ENCODE peak calls at places on chromosome 19, in five cellular contexts. One of them, this sample, is unnamed.

GRCh38 chr19:10243606-10244005 is 8.4 kb upstream of the MRPL4 start:
- DNase-seq in AG10803: no peak
- DNase-seq in ELR: no peak
- DNase-seq in NCI-H748 treated with DMSO at 0.1 percent for 48 hours: no peak
- DNase-seq in B cell: no peak
- DNase-seq in this sample: no peak

GRCh38 chr19:49361438-49362047 is 673 bp downstream of the TEAD2 start:
- DNase-seq in AG10803: peak; percentile 81
- DNase-seq in ELR: peak; percentile 63
- DNase-seq in NCI-H748 treated with DMSO at 0.1 percent for 48 hours: no peak
- DNase-seq in B cell: peak; percentile 74
- DNase-seq in this sample: no peak

GRCh38 chr19:47512948-47513319 is 1.9 kb downstream of the NAPA start:
- DNase-seq in AG10803: no peak
- DNase-seq in ELR: no peak
- DNase-seq in NCI-H748 treated with DMSO at 0.1 percent for 48 hours: no peak
- DNase-seq in B cell: no peak
- DNase-seq in this sample: no peak

GRCh38 chr19:15244106-15244803 is 12.0 kb upstream of the EPHX3 start:
- DNase-seq in AG10803: no peak
- DNase-seq in ELR: no peak
- DNase-seq in NCI-H748 treated with DMSO at 0.1 percent for 48 hours: no peak
- DNase-seq in B cell: peak; percentile 44
- DNase-seq in this sample: no peak

GRCh38 chr19:290539-291521 is at the start of gene PLPP2:
- DNase-seq in AG10803: no peak
- DNase-seq in ELR: peak; percentile 66
- DNase-seq in NCI-H748 treated with DMSO at 0.1 percent for 48 hours: peak; percentile 59
- DNase-seq in B cell: peak; percentile 63
- DNase-seq in this sample: no peak

GRCh38 chr19:47541507-47541906 is 26.6 kb upstream of the NAPA start:
- DNase-seq in AG10803: no peak
- DNase-seq in ELR: no peak
- DNase-seq in NCI-H748 treated with DMSO at 0.1 percent for 48 hours: no peak
- DNase-seq in B cell: no peak
- DNase-seq in this sample: no peak

GRCh38 chr19:41325947-41326706 is 16.2 kb downstream of the CCDC97 start:
- DNase-seq in AG10803: peak; percentile 85
- DNase-seq in ELR: peak; percentile 61
- DNase-seq in NCI-H748 treated with DMSO at 0.1 percent for 48 hours: no peak
- DNase-seq in B cell: peak; percentile 79
- DNase-seq in this sample: no peak

GRCh38 chr19:11479470-11480080 is 1.3 kb downstream of the ELAVL3 start:
- DNase-seq in AG10803: no peak
- DNase-seq in ELR: peak; percentile 33
- DNase-seq in NCI-H748 treated with DMSO at 0.1 percent for 48 hours: peak; percentile 52
- DNase-seq in B cell: peak; percentile 73
- DNase-seq in this sample: peak; percentile 90

GRCh38 chr19:2121416-2122051 is 24.8 kb downstream of the IZUMO4 start:
- DNase-seq in AG10803: no peak
- DNase-seq in ELR: no peak
- DNase-seq in NCI-H748 treated with DMSO at 0.1 percent for 48 hours: no peak
- DNase-seq in B cell: no peak
- DNase-seq in this sample: no peak

GRCh38 chr19:2345794-2346663 is 14.0 kb upstream of the TMPRSS9 start:
- DNase-seq in AG10803: no peak
- DNase-seq in ELR: no peak
- DNase-seq in NCI-H748 treated with DMSO at 0.1 percent for 48 hours: peak; percentile 20
- DNase-seq in B cell: no peak
- DNase-seq in this sample: no peak

GRCh38 chr19:29665215-29665825 is at the start of gene PLEKHF1:
- DNase-seq in AG10803: peak; percentile 73
- DNase-seq in ELR: peak; percentile 78
- DNase-seq in NCI-H748 treated with DMSO at 0.1 percent for 48 hours: peak; percentile 60
- DNase-seq in B cell: peak; percentile 94
- DNase-seq in this sample: peak; percentile 95

GRCh38 chr19:18468517-18468916 is 30.6 kb upstream of the ISYNA1 start:
- DNase-seq in AG10803: no peak
- DNase-seq in ELR: peak; percentile 36
- DNase-seq in NCI-H748 treated with DMSO at 0.1 percent for 48 hours: no peak
- DNase-seq in B cell: no peak
- DNase-seq in this sample: no peak

GRCh38 chr19:12126707-12127106 is 13.4 kb downstream of the ZNF20 start:
- DNase-seq in AG10803: no peak
- DNase-seq in ELR: peak; percentile 26
- DNase-seq in NCI-H748 treated with DMSO at 0.1 percent for 48 hours: no peak
- DNase-seq in B cell: no peak
- DNase-seq in this sample: no peak

GRCh38 chr19:41744850-41745249 is 10.5 kb upstream of the CEACAM6 start:
- DNase-seq in AG10803: no peak
- DNase-seq in ELR: no peak
- DNase-seq in NCI-H748 treated with DMSO at 0.1 percent for 48 hours: no peak
- DNase-seq in B cell: no peak
- DNase-seq in this sample: no peak

GRCh38 chr19:16886305-16886880 is 2.4 kb upstream of the F2RL3 start:
- DNase-seq in AG10803: peak; percentile 70
- DNase-seq in ELR: peak; percentile 31
- DNase-seq in NCI-H748 treated with DMSO at 0.1 percent for 48 hours: no peak
- DNase-seq in B cell: no peak
- DNase-seq in this sample: no peak

GRCh38 chr19:51158474-51159129 is 16.5 kb downstream of the SIGLEC7 start:
- DNase-seq in AG10803: peak; percentile 8
- DNase-seq in ELR: peak; percentile 51
- DNase-seq in NCI-H748 treated with DMSO at 0.1 percent for 48 hours: no peak
- DNase-seq in B cell: no peak
- DNase-seq in this sample: no peak

GRCh38 chr19:53982611-53983010 is 8.8 kb upstream of the CACNG6 start:
- DNase-seq in AG10803: no peak
- DNase-seq in ELR: no peak
- DNase-seq in NCI-H748 treated with DMSO at 0.1 percent for 48 hours: no peak
- DNase-seq in B cell: peak; percentile 77
- DNase-seq in this sample: no peak

GRCh38 chr19:50003810-50004419 is 21.3 kb downstream of the VRK3 start:
- DNase-seq in AG10803: peak; percentile 96
- DNase-seq in ELR: peak; percentile 97
- DNase-seq in NCI-H748 treated with DMSO at 0.1 percent for 48 hours: no peak
- DNase-seq in B cell: no peak
- DNase-seq in this sample: peak; percentile 54

GRCh38 chr19:55689366-55690108 is 14.5 kb downstream of the EPN1 start:
- DNase-seq in AG10803: no peak
- DNase-seq in ELR: no peak
- DNase-seq in NCI-H748 treated with DMSO at 0.1 percent for 48 hours: no peak
- DNase-seq in B cell: peak; percentile 49
- DNase-seq in this sample: no peak

GRCh38 chr19:5952193-5953033 is 25.5 kb downstream of the RANBP3 start:
- DNase-seq in AG10803: no peak
- DNase-seq in ELR: no peak
- DNase-seq in NCI-H748 treated with DMSO at 0.1 percent for 48 hours: no peak
- DNase-seq in B cell: no peak
- DNase-seq in this sample: no peak

GRCh38 chr19:18292460-18292809 is 11.0 kb upstream of the JUND start:
- DNase-seq in AG10803: no peak
- DNase-seq in ELR: no peak
- DNase-seq in NCI-H748 treated with DMSO at 0.1 percent for 48 hours: no peak
- DNase-seq in B cell: no peak
- DNase-seq in this sample: no peak

GRCh38 chr19:46218160-46218559 is 11.4 kb upstream of the IGFL1 start:
- DNase-seq in AG10803: no peak
- DNase-seq in ELR: peak; percentile 16
- DNase-seq in NCI-H748 treated with DMSO at 0.1 percent for 48 hours: no peak
- DNase-seq in B cell: no peak
- DNase-seq in this sample: no peak

GRCh38 chr19:16587031-16588023 is 15.1 kb upstream of the SLC35E1 start:
- DNase-seq in AG10803: peak; percentile 69
- DNase-seq in ELR: peak; percentile 55
- DNase-seq in NCI-H748 treated with DMSO at 0.1 percent for 48 hours: no peak
- DNase-seq in B cell: peak; percentile 70
- DNase-seq in this sample: no peak

GRCh38 chr19:6663236-6664187 is 6.4 kb downstream of the TNFSF14 start:
- DNase-seq in AG10803: peak; percentile 13
- DNase-seq in ELR: peak; percentile 39
- DNase-seq in NCI-H748 treated with DMSO at 0.1 percent for 48 hours: no peak
- DNase-seq in B cell: no peak
- DNase-seq in this sample: no peak

GRCh38 chr19:16608290-16608704 is 19.7 kb downstream of the MED26 start:
- DNase-seq in AG10803: peak; percentile 94
- DNase-seq in ELR: peak; percentile 66
- DNase-seq in NCI-H748 treated with DMSO at 0.1 percent for 48 hours: no peak
- DNase-seq in B cell: no peak
- DNase-seq in this sample: no peak

This sample was measured in cerebellum.